ENCODE peak calls at places on chromosomes 2 and 18, in five cellular contexts. S is tibial artery, X is PC-9, U is kidney, D is MM.1S. E is an unnamed sample.

GRCh38 chr18:44852818-44853217 is 172.1 kb downstream of the SETBP1 start:
- DNase-seq in X (no peak), S (no peak), U (no peak), D (peak; percentile 14), E (no peak)

GRCh38 chr2:182186132-182186735 is 200.6 kb downstream of the PPP1R1C start:
- DNase-seq in S (no peak), X (no peak), U (no peak), D (peak; percentile 75), E (peak; percentile 7)

GRCh38 chr2:133837441-133838090 is 269.3 kb upstream of the NCKAP5 start:
- DNase-seq in X (no peak), D (no peak), S (no peak), U (no peak), E (no peak)

GRCh38 chr2:113078350-113078839 is 10.6 kb downstream of the IL1F10 start:
- DNase-seq in S (no peak), U (no peak), X (peak; percentile 76), D (no peak), E (no peak)

GRCh38 chr18:48227206-48227605 is 182.0 kb downstream of the ZBTB7C start:
- DNase-seq in U (no peak), X (peak; percentile 60), D (peak; percentile 75), S (no peak), E (no peak)

GRCh38 chr2:71212336-71212735 is 14.6 kb downstream of the PAIP2B start:
- DNase-seq in U (no peak), S (no peak), X (no peak), D (no peak), E (no peak)

GRCh38 chr2:100197643-100198153 is 55.3 kb upstream of the AFF3 start:
- DNase-seq in S (peak; percentile 87), X (no peak), D (no peak), U (peak; percentile 96), E (no peak)

GRCh38 chr2:45283764-45284620 is 274.7 kb upstream of the SIX2 start:
- DNase-seq in S (peak; percentile 78), X (peak; percentile 79), U (no peak), D (no peak), E (no peak)

GRCh38 chr2:84223191-84223590 is 235.9 kb downstream of the SUCLG1 start:
- DNase-seq in S (no peak), D (peak; percentile 81), U (no peak), X (no peak), E (no peak)

GRCh38 chr18:61892683-61893303 is at the start of gene RNF152:
- DNase-seq in U (peak; percentile 81), D (no peak), X (no peak), S (peak; percentile 79), E (peak; percentile 22)

GRCh38 chr2:8803658-8804379 is 33.6 kb downstream of the KIDINS220 start:
- DNase-seq in D (no peak), X (peak; percentile 79), U (no peak), S (no peak), E (peak; percentile 69)

GRCh38 chr18:11506871-11507270 is 102.5 kb upstream of the SLC35G4 start:
- DNase-seq in U (no peak), D (no peak), X (no peak), S (no peak), E (no peak)

GRCh38 chr2:232236200-232236599 is 142.4 kb upstream of the ALPP start:
- DNase-seq in S (no peak), U (no peak), D (no peak), X (no peak), E (peak; percentile 66)

GRCh38 chr2:17156086-17156485 is 362.2 kb downstream of the RAD51AP2 start:
- DNase-seq in U (no peak), S (no peak), X (no peak), D (no peak), E (no peak)

GRCh38 chr18:68549257-68549871 is 165.5 kb downstream of the TMX3 start:
- DNase-seq in X (no peak), U (no peak), D (no peak), S (no peak), E (no peak)

GRCh38 chr2:135985826-135986393 is 484 bp upstream of the DARS1 start:
- DNase-seq in X (no peak), S (no peak), U (no peak), D (peak; percentile 66), E (no peak)

GRCh38 chr2:111116843-111117665 is 3.7 kb upstream of the BCL2L11 start:
- DNase-seq in S (peak; percentile 86), X (no peak), U (peak; percentile 93), D (peak; percentile 70), E (peak; percentile 52)

GRCh38 chr2:46552086-46552485 is 72.7 kb downstream of the TMEM247 start:
- DNase-seq in D (no peak), U (no peak), X (no peak), S (no peak), E (no peak)

GRCh38 chr2:30677861-30678385 is 129.3 kb downstream of the CAPN13 start:
- DNase-seq in S (peak; percentile 32), U (no peak), D (no peak), X (no peak), E (no peak)

GRCh38 chr18:13234528-13234795 is 15.9 kb downstream of the LDLRAD4 start:
- DNase-seq in D (no peak), X (no peak), U (no peak), S (no peak), E (no peak)

GRCh38 chr2:38465789-38466127 is 88.7 kb upstream of the ATL2 start:
- DNase-seq in X (peak; percentile 32), D (no peak), S (peak; percentile 39), U (no peak), E (no peak)

GRCh38 chr18:24170389-24170788 is 31.5 kb downstream of the CABYR start:
- DNase-seq in D (no peak), U (no peak), S (no peak), X (no peak), E (no peak)

GRCh38 chr18:11689972-11690570 is 1.0 kb downstream of the GNAL start:
- DNase-seq in X (no peak), D (peak; percentile 14), S (no peak), U (no peak), E (no peak)

GRCh38 chr2:240966457-240966905 is 31.9 kb upstream of the SNED1 start:
- DNase-seq in X (no peak), D (no peak), U (peak; percentile 66), S (peak; percentile 60), E (no peak)

GRCh38 chr2:78994789-78995188 is 30.7 kb upstream of the REG3G start:
- DNase-seq in S (no peak), U (no peak), X (no peak), D (no peak), E (no peak)

GRCh38 chr2:56209701-56210100 is 25.9 kb downstream of the CCDC85A start:
- DNase-seq in S (no peak), D (no peak), U (no peak), X (no peak), E (no peak)

GRCh38 chr18:75070625-75071483 is 138.1 kb downstream of the PTGR3 start:
- DNase-seq in D (no peak), X (peak; percentile 47), S (no peak), U (peak; percentile 74), E (peak; percentile 63)

GRCh38 chr2:43018179-43019024 is 208.0 kb downstream of the ZFP36L2 start:
- DNase-seq in D (no peak), U (peak; percentile 95), S (peak; percentile 90), X (peak; percentile 41), E (no peak)

GRCh38 chr2:71901466-71901865 is 246.2 kb downstream of the CYP26B1 start:
- DNase-seq in X (no peak), S (no peak), D (no peak), U (no peak), E (no peak)

GRCh38 chr2:54557601-54558187 is 101.6 kb downstream of the SPTBN1 start:
- DNase-seq in X (peak; percentile 71), S (peak; percentile 71), U (peak; percentile 86), D (peak; percentile 76), E (peak; percentile 78)

GRCh38 chr2:88451647-88452150 is 794 bp downstream of the FOXI3 start:
- DNase-seq in D (peak; percentile 17), S (no peak), X (no peak), U (peak; percentile 75), E (no peak)

GRCh38 chr2:71004356-71004755 is 9.7 kb upstream of the TEX261 start:
- DNase-seq in S (no peak), X (no peak), U (no peak), D (no peak), E (no peak)

GRCh38 chr2:18047896-18048657 is 169.6 kb downstream of the KCNS3 start:
- DNase-seq in X (peak; percentile 79), S (no peak), D (no peak), U (no peak), E (no peak)

GRCh38 chr18:51054764-51055163 is 24.8 kb downstream of the SMAD4 start:
- DNase-seq in D (no peak), S (no peak), U (no peak), X (no peak), E (no peak)

GRCh38 chr18:57333941-57334340 is 18.4 kb upstream of the ST8SIA3 start:
- DNase-seq in D (no peak), S (no peak), X (no peak), U (no peak), E (no peak)

GRCh38 chr2:237694423-237695194 is 67.2 kb downstream of the LRRFIP1 start:
- DNase-seq in D (peak; percentile 30), S (no peak), U (peak; percentile 70), X (peak; percentile 37), E (peak; percentile 53)
- H3K4me3 ChIP-seq in D (peak overlapping the region; percentile 91), S (peak overlapping the region; percentile 85), U (peak overlapping the region; percentile 11), X (peak overlapping the region; percentile 83), E (peak overlapping the region; percentile 81)

GRCh38 chr18:36610716-36611115 is 218.1 kb downstream of the TPGS2 start:
- DNase-seq in U (no peak), S (no peak), D (no peak), X (no peak), E (no peak)
- TF ChIP-seq CTCF in U (no peak), S (no peak), D (no peak), X (no peak), E (no peak)

GRCh38 chr18:72941001-72941400 is 73.2 kb upstream of the NETO1 start:
- DNase-seq in S (no peak), U (no peak), X (peak; percentile 2), D (no peak), E (no peak)

GRCh38 chr18:72935744-72936143 is 68.0 kb upstream of the NETO1 start:
- DNase-seq in D (no peak), U (no peak), S (no peak), X (no peak), E (no peak)

GRCh38 chr18:72942766-72943165 is 75.0 kb upstream of the NETO1 start:
- DNase-seq in X (no peak), U (no peak), S (no peak), D (no peak), E (no peak)

GRCh38 chr18:72940509-72940908 is 72.7 kb upstream of the NETO1 start:
- DNase-seq in U (no peak), S (no peak), D (no peak), X (no peak), E (no peak)
- H3K4me3 ChIP-seq in U (no peak overlapping the region), S (no peak overlapping the region), D (no peak overlapping the region), X (no peak overlapping the region), E (no peak overlapping the region)

DNA sequence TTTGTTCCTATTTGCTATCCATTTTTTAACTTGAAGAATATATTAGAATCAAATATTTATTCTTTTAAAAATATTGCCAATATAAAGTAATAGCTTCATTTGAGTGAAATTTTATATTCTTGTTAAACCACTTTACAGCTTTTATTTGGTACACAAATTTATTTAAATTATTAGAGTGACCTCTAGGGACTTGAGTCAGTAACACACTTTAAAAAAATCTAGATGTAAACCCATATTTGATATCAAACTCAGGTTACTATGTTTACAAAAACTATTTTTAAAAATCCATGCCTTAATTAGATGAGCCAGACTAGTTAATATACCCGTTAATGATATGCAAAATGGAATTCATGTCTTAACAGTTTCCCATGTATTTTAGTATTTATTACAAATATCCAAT is 134.6 kb downstream of the MAP4K4 start:
- DNase-seq in S (no peak), U (no peak), D (no peak), X (no peak), E (no peak)
- TF ChIP-seq CTCF in S (peak; percentile 45), U (no peak), D (peak; percentile 27), X (peak; percentile 64), E (no peak)

GRCh38 chr18:23138470-23138869 is 3.2 kb downstream of the CABLES1 start:
- DNase-seq in S (no peak), D (no peak), U (no peak), X (no peak), E (no peak)
- H3K4me3 ChIP-seq in S (no peak overlapping the region), D (peak overlapping the region; percentile 93), U (no peak overlapping the region), X (no peak overlapping the region), E (no peak overlapping the region)